ENCODE peak calls at places on chromosomes 16 and 17, in six cellular contexts. B is effector CD4-positive, alpha-beta T cell; F is psoas muscle; Z is NCI-H2227 treated with DMSO at 0.1 percent for 48 hours; G is T-cell; L is ELR. X is an unnamed sample.
A peak's percentile ranks its signal among the peaks of the same experiment; 100 is the strongest.

GRCh38 chr16:31177136-31177535 is 2.8 kb upstream of the FUS start:
- DNase-seq in B (peak; percentile 29), F (no peak), Z (no peak), G (peak; percentile 40), L (peak; percentile 61), X (no peak)

GRCh38 chr17:81918762-81919545 is 978 bp upstream of the SIRT7 start:
- DNase-seq in B (no peak), F (no peak), Z (no peak), G (no peak), L (no peak), X (no peak)

GRCh38 chr17:38451030-38451839 is 23.0 kb downstream of the ARHGAP23 start:
- DNase-seq in B (no peak), F (no peak), Z (no peak), G (no peak), L (peak; percentile 93), X (no peak)

GRCh38 chr16:60641067-60641466 is 1395.2 kb downstream of the CDH8 start:
- DNase-seq in B (no peak), F (no peak), Z (no peak), G (no peak), L (no peak), X (no peak)

GRCh38 chr17:70613681-70614080 is 444.3 kb downstream of the KCNJ2 start:
- DNase-seq in B (no peak), F (no peak), Z (no peak), G (no peak), L (peak; percentile 66), X (no peak)

GRCh38 chr17:78924481-78925151 is 571 bp downstream of the TIMP2 start:
- DNase-seq in B (no peak), F (peak; percentile 49), Z (no peak), G (no peak), L (peak; percentile 65), X (no peak)

GRCh38 chr17:30396612-30397011 is 17.9 kb downstream of the CPD start:
- DNase-seq in B (no peak), F (no peak), Z (no peak), G (no peak), L (no peak), X (no peak)

GRCh38 chr16:80924372-80924978 is 82.2 kb downstream of the CMC2 start:
- DNase-seq in B (no peak), F (peak; percentile 32), Z (no peak), G (no peak), L (peak; percentile 76), X (peak; percentile 86)

GRCh38 chr17:77320501-77321256 is 179.9 kb downstream of the SEC14L1 start:
- DNase-seq in B (no peak), F (peak; percentile 65), Z (peak; percentile 20), G (no peak), L (peak; percentile 87), X (no peak)

GRCh38 chr17:3828151-3828851 is 17.7 kb downstream of the NCBP3 start:
- DNase-seq in B (no peak), F (no peak), Z (no peak), G (no peak), L (no peak), X (no peak)

GRCh38 chr16:31528726-31529397 is 1.2 kb downstream of the AHSP start:
- DNase-seq in B (no peak), F (no peak), Z (no peak), G (no peak), L (no peak), X (no peak)

GRCh38 chr17:50055055-50055425 is 870 bp upstream of the ITGA3 start:
- DNase-seq in B (no peak), F (no peak), Z (peak; percentile 49), G (no peak), L (peak; percentile 53), X (no peak)

GRCh38 chr16:54585094-54585493 is 298.5 kb upstream of the IRX3 start:
- DNase-seq in B (no peak), F (no peak), Z (no peak), G (no peak), L (no peak), X (no peak)

GRCh38 chr17:5523249-5523648 is 36.9 kb downstream of the MIS12 start:
- DNase-seq in B (no peak), F (no peak), Z (no peak), G (no peak), L (no peak), X (no peak)

GRCh38 chr17:50837980-50838954 is 2.9 kb downstream of the WFIKKN2 start:
- DNase-seq in B (no peak), F (no peak), Z (no peak), G (no peak), L (no peak), X (no peak)

GRCh38 chr17:2695961-2696760 is 15.4 kb downstream of the CLUH start:
- DNase-seq in B (no peak), F (no peak), Z (no peak), G (no peak), L (no peak), X (peak; percentile 88)

GRCh38 chr16:67537270-67537635 is 8.6 kb downstream of the RIPOR1 start:
- DNase-seq in B (peak; percentile 49), F (peak; percentile 76), Z (no peak), G (no peak), L (peak; percentile 77), X (peak; percentile 93)

GRCh38 chr16:66473654-66474519 is 46.8 kb downstream of the BEAN1 start:
- DNase-seq in B (no peak), F (no peak), Z (no peak), G (no peak), L (peak; percentile 32), X (peak; percentile 68)

GRCh38 chr17:76379646-76380376 is 4.6 kb upstream of the SPHK1 start:
- DNase-seq in B (no peak), F (no peak), Z (no peak), G (no peak), L (no peak), X (no peak)

X was measured in mesenteric fat pad.